ENCODE peak calls at places on chromosome 17, in five cellular contexts. S is IMR-90; R is CD4-positive, CD25-positive, alpha-beta regulatory T cell; A is cardiac muscle cell; U is lower lobe of right lung. D is an unnamed sample. For H3K36me3 and H3K4me1, the result is how much of the 10 kb centered on the place peaks cover.

GRCh38 chr17:12320286-12320685 is 299.6 kb downstream of the MAP2K4 start:
- DNase-seq in S (peak), R (no peak), A (no peak), U (no peak), D (peak)

GRCh38 chr17:45759761-45760160 is 24.4 kb upstream of the CRHR1 start:
- DNase-seq in R (no peak), S (no peak), A (no peak), U (no peak), D (no peak)

GRCh38 chr17:75288784-75289121 is 480 bp downstream of the SLC25A19 start:
- DNase-seq in U (peak), R (no peak), S (no peak), A (no peak), D (no peak)

GRCh38 chr17:49570540-49571242 is 5.0 kb upstream of the NXPH3 start:
- DNase-seq in R (no peak), S (no peak), A (no peak), U (no peak), D (no peak)

GRCh38 chr17:69732272-69732671 is 317.8 kb downstream of the MAP2K6 start:
- DNase-seq in S (peak), U (no peak), A (no peak), R (no peak), D (no peak)

GRCh38 chr17:40004072-40004471 is 11.2 kb upstream of the CSF3 start:
- DNase-seq in R (no peak), S (no peak), U (no peak), A (no peak), D (no peak)

GRCh38 chr17:43125133-43125966 is at the start of gene BRCA1:
- DNase-seq in A (peak), R (peak), U (peak), S (peak), D (peak)

GRCh38 chr17:39553326-39553945 is 54.3 kb downstream of the NEUROD2 start:
- DNase-seq in R (no peak), U (no peak), A (no peak), S (peak), D (peak)

GRCh38 chr17:31321481-31321880 is at the start of gene EVI2A:
- DNase-seq in U (peak), R (peak), A (no peak), S (peak), D (peak)

GRCh38 chr17:61260061-61260797 is 139.4 kb upstream of the TBX2 start:
- DNase-seq in S (peak), U (no peak), A (peak), R (no peak), D (no peak)

GRCh38 chr17:74712756-74713155 is at the start of gene CD300LF:
- DNase-seq in A (no peak), U (peak), R (no peak), S (no peak), D (no peak)

GRCh38 chr17:10295728-10296343 is 77.0 kb downstream of the MYH13 start:
- DNase-seq in U (no peak), A (peak), S (peak), R (peak), D (peak)

GRCh38 chr17:68320311-68320865 is 29.1 kb downstream of the ARSG start:
- DNase-seq in R (no peak), U (no peak), S (no peak), A (peak), D (peak)

GRCh38 chr17:50248255-50248654 is 26.0 kb upstream of the TMEM92 start:
- DNase-seq in U (no peak), A (no peak), S (no peak), R (no peak), D (no peak)

GRCh38 chr17:55487727-55488436 is 23.4 kb downstream of the SMIM36 start:
- DNase-seq in R (no peak), U (no peak), S (no peak), A (no peak), D (peak)

GRCh38 chr17:38982858-38983746 is 15.9 kb upstream of the FBXO47 start:
- DNase-seq in R (peak), U (no peak), S (peak), A (peak), D (peak)

GRCh38 chr17:72578817-72579470 is 458.1 kb downstream of the SOX9 start:
- DNase-seq in A (no peak), U (no peak), S (no peak), R (no peak), D (no peak)

GRCh38 chr17:49494937-49495841 is at the start of gene NGFR:
- DNase-seq in S (peak), U (no peak), R (peak), A (peak), D (peak)

GRCh38 chr17:43134774-43135453 is 9.8 kb upstream of the BRCA1 start:
- DNase-seq in U (no peak), R (no peak), S (no peak), A (no peak), D (no peak)

GRCh38 chr17:3009411-3009920 is 53.9 kb downstream of the OR1D5 start:
- DNase-seq in U (peak), S (no peak), R (no peak), A (no peak), D (no peak)

GRCh38 chr17:36500745-36501225 is 14.3 kb downstream of the ZNHIT3 start:
- DNase-seq in U (no peak), A (no peak), S (no peak), R (no peak), D (no peak)

GRCh38 chr17:27489045-27489715 is 32.9 kb downstream of the KSR1 start:
- DNase-seq in R (no peak), A (no peak), U (peak), S (peak), D (peak)

GRCh38 chr17:28385037-28385797 is 13.7 kb downstream of the SARM1 start:
- DNase-seq in R (peak), S (no peak), A (no peak), U (peak), D (no peak)

GRCh38 chr17:47205419-47205963 is 3.7 kb upstream of the MYL4 start:
- DNase-seq in S (peak), A (peak), U (peak), R (peak), D (peak)

GRCh38 chr17:27076814-27077213 is 217.1 kb upstream of the WSB1 start:
- DNase-seq in R (no peak), S (no peak), A (no peak), U (no peak), D (peak)

GRCh38 chr17:83064021-83064731 is 15.2 kb upstream of the METRNL start:
- DNase-seq in U (peak), S (no peak), R (no peak), A (no peak), D (no peak)

GRCh38 chr17:48429638-48430586 is at the start of gene SKAP1:
- DNase-seq in A (no peak), S (no peak), U (no peak), R (peak), D (peak)

GRCh38 chr17:67194134-67194533 is 50.9 kb downstream of the HELZ start:
- DNase-seq in A (peak), S (peak), U (no peak), R (no peak), D (peak)

GRCh38 chr17:56819431-56820145 is 14.1 kb downstream of the C17orf67 start:
- DNase-seq in S (peak), R (peak), U (no peak), A (peak), D (peak)

GRCh38 chr17:53900951-53901350 is 78.2 kb downstream of the KIF2B start:
- DNase-seq in R (no peak), A (no peak), S (no peak), U (no peak), D (no peak)

GRCh38 chr17:78140169-78141051 is 5.8 kb upstream of the C17orf99 start:
- DNase-seq in A (peak), S (peak), R (peak), U (peak), D (peak)

GRCh38 chr17:59870482-59870881 is 22.3 kb downstream of the TUBD1 start:
- DNase-seq in S (no peak), A (no peak), U (no peak), R (no peak), D (no peak)

GRCh38 chr17:41211845-41212466 is 14.5 kb upstream of the KRTAP9-2 start:
- DNase-seq in S (peak), U (no peak), R (no peak), A (no peak), D (peak)

GRCh38 chr17:48131216-48131824 is 23.8 kb downstream of the SNX11 start:
- DNase-seq in A (peak), S (peak), U (no peak), R (peak), D (peak)

GRCh38 chr17:19338031-19338990 is 24.2 kb downstream of the B9D1 start:
- DNase-seq in U (peak), R (peak), A (peak), S (peak), D (peak)

GRCh38 chr17:55233840-55234239 is 30.9 kb upstream of the HLF start:
- DNase-seq in U (no peak), S (no peak), A (no peak), R (peak), D (no peak)

GRCh38 chr17:17886253-17886652 is 49.5 kb upstream of the SREBF1 start:
- DNase-seq in R (no peak), A (no peak), S (no peak), U (no peak), D (no peak)

GRCh38 chr17:17882182-17882581 is 45.4 kb upstream of the SREBF1 start:
- DNase-seq in S (no peak), R (no peak), U (no peak), A (no peak), D (no peak)

GRCh38 chr17:17883801-17884200 is 47.0 kb upstream of the SREBF1 start:
- DNase-seq in S (no peak), U (no peak), R (no peak), A (no peak), D (no peak)

GRCh38 chr17:17885029-17885351 is 48.2 kb upstream of the SREBF1 start:
- DNase-seq in U (no peak), S (no peak), A (no peak), R (no peak), D (no peak)

GRCh38 chr17:17884281-17885028 is 47.7 kb upstream of the SREBF1 start:
- DNase-seq in A (no peak), R (no peak), S (no peak), U (no peak), D (no peak)
- H3K36me3 ChIP-seq in A (under half), R (half or more), S (under half), U (half or more), D (under half)

GRCh38 chr17:65554568-65555223 is 6.8 kb downstream of the AXIN2 start:
- DNase-seq in S (peak), A (peak), R (no peak), U (no peak), D (peak)
- H3K4me1 ChIP-seq in S (under half), A (under half), R (under half), U (under half), D (under half)

GRCh38 chr17:81549826-81550225 is 2.3 kb downstream of the FAAP100 start:
- DNase-seq in S (no peak), U (no peak), A (no peak), R (no peak), D (no peak)
- H3K36me3 ChIP-seq in S (under half), U (half or more), A (under half), R (under half), D (under half)

DNA sequence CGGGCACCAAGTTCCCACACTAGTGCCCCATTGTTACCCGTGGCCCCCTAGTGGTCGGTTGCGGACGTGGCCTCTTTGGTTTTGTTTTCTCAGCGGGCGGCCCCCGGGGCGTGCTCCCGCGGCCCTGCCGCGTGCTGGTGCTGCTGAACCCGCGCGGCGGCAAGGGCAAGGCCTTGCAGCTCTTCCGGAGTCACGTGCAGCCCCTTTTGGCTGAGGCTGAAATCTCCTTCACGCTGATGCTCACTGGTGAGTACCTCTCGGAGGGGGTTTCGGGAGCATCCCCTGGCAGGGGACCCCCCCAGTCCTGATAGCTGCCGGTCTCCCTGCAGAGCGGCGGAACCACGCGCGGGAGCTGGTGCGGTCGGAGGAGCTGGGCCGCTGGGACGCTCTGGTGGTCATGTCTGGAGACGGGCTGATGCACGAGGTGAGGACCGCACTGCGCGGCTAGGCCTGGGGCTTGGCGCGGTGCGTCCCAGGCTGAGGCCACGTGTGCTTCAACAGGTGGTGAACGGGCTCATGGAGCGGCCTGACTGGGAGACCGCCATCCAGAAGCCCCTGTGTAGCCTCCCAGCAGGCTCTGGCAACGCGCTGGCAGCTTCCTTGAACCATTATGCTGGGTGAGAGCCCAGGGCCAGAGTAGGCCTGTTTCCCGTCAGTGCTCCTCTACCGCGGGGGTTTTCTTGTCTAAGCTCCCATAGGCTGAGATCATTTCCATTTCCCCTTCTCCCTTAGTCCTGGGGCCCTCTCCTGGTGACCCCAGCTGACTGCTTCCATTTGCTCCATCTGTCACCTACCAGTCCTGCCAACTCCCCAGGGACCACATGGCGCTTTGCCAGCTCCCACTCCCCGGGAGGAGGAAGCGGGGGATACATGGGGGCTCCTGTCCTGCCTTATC is 1.7 kb downstream of the SPHK1 start:
- DNase-seq in R (peak), U (peak), S (peak), A (peak), D (peak)
- H3K4me1 ChIP-seq in R (under half), U (under half), S (under half), A (under half), D (under half)

GRCh38 chr17:624341-624860 is 90.2 kb downstream of the VPS53 start:
- DNase-seq in S (no peak), A (no peak), R (no peak), U (no peak), D (no peak)

GRCh38 chr17:632551-632950 is 82.1 kb downstream of the VPS53 start:
- DNase-seq in U (no peak), A (no peak), R (no peak), S (no peak), D (no peak)

GRCh38 chr17:628089-628488 is 86.5 kb downstream of the VPS53 start:
- DNase-seq in A (no peak), U (no peak), S (no peak), R (no peak), D (no peak)

GRCh38 chr17:627051-627450 is 87.6 kb downstream of the VPS53 start:
- DNase-seq in A (no peak), R (no peak), U (no peak), S (no peak), D (no peak)

DNA sequence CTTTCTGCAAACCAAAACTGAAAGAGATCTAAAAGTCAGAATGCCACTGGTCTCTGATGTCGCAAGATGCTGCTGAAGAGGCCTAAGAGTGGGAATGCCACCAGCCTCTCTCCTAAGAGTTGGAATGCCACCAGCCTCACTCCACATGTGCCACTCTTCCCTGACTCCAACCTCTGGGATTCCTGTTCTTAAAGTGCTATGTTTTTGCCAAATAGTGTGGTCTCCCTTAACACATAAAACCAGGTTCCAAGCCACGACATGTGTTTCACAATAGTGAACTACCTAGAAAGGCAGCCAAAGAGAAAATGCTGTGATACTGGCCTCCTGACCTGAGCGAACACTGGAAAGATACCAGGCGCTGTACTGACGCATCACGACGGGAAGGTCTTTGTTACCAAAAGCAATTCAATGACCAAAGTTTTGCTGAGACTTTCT is 86.1 kb downstream of the VPS53 start:
- DNase-seq in A (no peak), S (no peak), U (no peak), R (no peak), D (no peak)
- H3K36me3 ChIP-seq in A (under half), S (under half), U (half or more), R (under half), D (under half)

GRCh38 chr17:7885357-7886226 is 3.0 kb upstream of the CHD3 start:
- DNase-seq in A (peak), U (peak), S (peak), R (peak), D (peak)
- H3K4me1 ChIP-seq in A (under half), U (half or more), S (under half), R (half or more), D (under half)

DNA sequence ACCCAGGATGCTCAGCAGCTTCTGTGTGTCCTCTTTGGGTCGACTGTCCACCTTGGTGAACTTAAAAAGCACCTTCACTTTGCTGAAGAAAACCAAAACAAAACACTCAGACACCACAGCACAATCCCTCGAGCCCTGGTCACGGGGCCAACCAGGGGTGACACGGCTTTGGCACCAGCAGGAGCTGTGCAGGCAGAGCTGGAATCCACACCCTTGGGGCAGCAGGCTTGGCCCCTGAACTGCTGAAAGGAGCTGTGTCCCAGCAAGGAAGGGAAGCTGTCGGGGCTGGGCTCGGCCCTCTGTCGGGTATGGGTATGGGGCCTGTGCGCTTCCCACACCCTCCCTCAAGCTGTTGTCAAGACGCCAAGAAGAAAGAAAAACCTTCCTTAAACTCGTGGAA is 7.6 kb upstream of the PLD6 start:
- DNase-seq in A (no peak), R (no peak), S (no peak), U (no peak), D (no peak)
- H3K36me3 ChIP-seq in A (under half), R (half or more), S (half or more), U (half or more), D (under half)

D was measured in GM23248.